ENCODE peak calls at places on chromosomes 12 and 14, in ten cellular contexts. R, B, A, K, T, I, L, V, Z and M are unnamed samples.

GRCh38 chr14:81220488-81220766 is 332 bp downstream of the GTF2A1 start:
- DNase-seq in R (no peak), B (no peak), A (no peak), K (no peak), T (no peak), I (no peak), L (no peak), V (no peak), Z (no peak), M (no peak)

GRCh38 chr12:51631591-51631990 is 40.6 kb downstream of the SCN8A start:
- DNase-seq in R (no peak), B (no peak), A (peak; percentile 53), K (peak; percentile 26), T (peak; percentile 52), I (peak; percentile 60), L (peak; percentile 76), V (no peak), Z (no peak), M (no peak)

GRCh38 chr12:111870216-111870615 is 28.2 kb downstream of the MAPKAPK5 start:
- DNase-seq in R (no peak), B (no peak), A (no peak), K (no peak), T (no peak), I (no peak), L (no peak), V (no peak), Z (no peak), M (no peak)

GRCh38 chr12:61523276-61523992 is 736.8 kb upstream of the USP15 start:
- DNase-seq in R (no peak), B (no peak), A (no peak), K (no peak), T (no peak), I (no peak), L (no peak), V (no peak), Z (no peak), M (no peak)

GRCh38 chr12:56189918-56190694 is 823 bp upstream of the SMARCC2 start:
- DNase-seq in R (peak; percentile 77), B (no peak), A (peak; percentile 94), K (peak; percentile 69), T (peak; percentile 87), I (peak; percentile 74), L (peak; percentile 87), V (peak; percentile 72), Z (peak; percentile 92), M (peak; percentile 69)

GRCh38 chr12:95624544-95624943 is 73.3 kb upstream of the USP44 start:
- DNase-seq in R (no peak), B (no peak), A (peak; percentile 37), K (no peak), T (no peak), I (no peak), L (no peak), V (no peak), Z (peak; percentile 57), M (no peak)

GRCh38 chr14:65010211-65010931 is 23.7 kb downstream of the FNTB start:
- DNase-seq in R (no peak), B (no peak), A (no peak), K (no peak), T (no peak), I (no peak), L (no peak), V (no peak), Z (no peak), M (no peak)

GRCh38 chr12:66117242-66117641 is 13.3 kb downstream of the LLPH start:
- DNase-seq in R (no peak), B (no peak), A (no peak), K (no peak), T (no peak), I (no peak), L (no peak), V (no peak), Z (no peak), M (no peak)

GRCh38 chr12:108482717-108483212 is 32.3 kb upstream of the FICD start:
- DNase-seq in R (no peak), B (no peak), A (peak; percentile 57), K (no peak), T (no peak), I (no peak), L (peak; percentile 2), V (no peak), Z (peak; percentile 26), M (no peak)

GRCh38 chr12:117119592-117120198 is 20.5 kb upstream of the TESC start:
- DNase-seq in R (peak; percentile 82), B (no peak), A (peak; percentile 72), K (no peak), T (no peak), I (no peak), L (no peak), V (no peak), Z (peak; percentile 84), M (no peak)

GRCh38 chr12:89016970-89017778 is 335.1 kb downstream of the DUSP6 start:
- DNase-seq in R (peak; percentile 38), B (no peak), A (peak; percentile 82), K (peak; percentile 77), T (peak; percentile 82), I (peak; percentile 62), L (peak; percentile 80), V (no peak), Z (peak; percentile 88), M (peak; percentile 42)

GRCh38 chr12:112458751-112459150 is 40.0 kb downstream of the PTPN11 start:
- DNase-seq in R (no peak), B (no peak), A (no peak), K (no peak), T (no peak), I (no peak), L (no peak), V (no peak), Z (no peak), M (no peak)

GRCh38 chr12:103626498-103626897 is 39.4 kb downstream of the STAB2 start:
- DNase-seq in R (peak; percentile 40), B (peak; percentile 28), A (peak; percentile 88), K (no peak), T (peak; percentile 22), I (peak; percentile 28), L (peak; percentile 44), V (no peak), Z (peak; percentile 48), M (peak; percentile 10)

GRCh38 chr12:1606021-1606622 is 11.7 kb upstream of the FBXL14 start:
- DNase-seq in R (peak; percentile 47), B (no peak), A (peak; percentile 87), K (no peak), T (peak; percentile 88), I (peak; percentile 82), L (peak; percentile 90), V (peak; percentile 60), Z (peak; percentile 61), M (no peak)

GRCh38 chr12:62766516-62766915 is 168.4 kb downstream of the PPM1H start:
- DNase-seq in R (no peak), B (no peak), A (no peak), K (no peak), T (no peak), I (no peak), L (no peak), V (no peak), Z (no peak), M (no peak)

GRCh38 chr14:70934502-70935134 is 27.4 kb downstream of the PCNX1 start:
- DNase-seq in R (no peak), B (peak; percentile 31), A (no peak), K (no peak), T (peak; percentile 71), I (peak; percentile 23), L (peak; percentile 65), V (no peak), Z (no peak), M (peak; percentile 5)

GRCh38 chr14:67429651-67430205 is 17.8 kb upstream of the PLEK2 start:
- DNase-seq in R (no peak), B (no peak), A (no peak), K (peak; percentile 55), T (no peak), I (peak; percentile 42), L (no peak), V (no peak), Z (no peak), M (no peak)

GRCh38 chr12:118034429-118035193 is 18.1 kb downstream of the RFC5 start:
- DNase-seq in R (peak; percentile 54), B (no peak), A (peak; percentile 73), K (peak; percentile 72), T (peak; percentile 76), I (no peak), L (peak; percentile 71), V (no peak), Z (peak; percentile 65), M (no peak)

DNA sequence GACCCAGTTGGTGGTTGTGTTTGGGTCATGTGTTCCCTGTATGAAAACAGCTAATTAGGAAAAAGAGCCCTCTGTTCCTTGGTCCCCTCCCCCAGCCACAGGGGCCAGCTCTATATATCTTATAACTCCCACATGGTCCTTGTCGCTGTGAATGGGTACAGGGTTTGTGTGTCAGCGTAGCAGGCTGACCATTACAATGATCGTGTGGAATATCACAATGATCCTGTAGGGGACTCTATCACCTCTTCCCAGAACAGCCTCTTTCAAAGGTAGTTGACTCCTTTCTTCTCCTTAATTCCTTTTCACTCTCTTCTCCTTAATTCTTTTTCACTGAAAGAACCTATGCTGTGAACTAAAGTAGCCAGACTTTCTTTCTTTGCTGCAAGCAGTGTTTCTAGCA is 51.6 kb upstream of the RIC8B start:
- DNase-seq in R (no peak), B (no peak), A (no peak), K (no peak), T (no peak), I (no peak), L (no peak), V (no peak), Z (peak; percentile 69), M (no peak)
- TF ChIP-seq CTCF in R (no peak), B (no peak), A (no peak), K (no peak), T (no peak), I (no peak), L (no peak), V (no peak), Z (peak; percentile 40), M (no peak)

DNA sequence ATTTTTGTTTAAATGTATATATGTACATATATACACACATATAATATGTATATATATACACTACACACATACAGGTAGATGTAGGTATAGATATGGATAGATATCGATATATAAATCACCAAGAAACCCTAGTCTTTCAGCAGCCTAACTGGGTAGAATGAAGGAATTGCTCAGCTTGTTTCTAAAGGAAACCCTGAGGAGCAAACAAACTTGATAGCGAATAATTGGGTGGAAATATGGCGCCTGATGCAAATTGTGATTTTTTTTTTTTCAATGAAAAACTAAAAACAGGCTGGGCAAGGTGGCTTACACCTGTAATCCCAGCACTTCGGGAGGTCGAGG is 254 bp upstream of the CCDC177 start:
- DNase-seq in R (no peak), B (no peak), A (no peak), K (no peak), T (no peak), I (no peak), L (no peak), V (no peak), Z (no peak), M (no peak)
- TF ChIP-seq CTCF in R (no peak), B (no peak), A (no peak), K (no peak), T (no peak), I (no peak), L (no peak), V (no peak), Z (no peak), M (no peak)

GRCh38 chr14:75002392-75003249 is at the start of gene EIF2B2:
- DNase-seq in R (peak; percentile 97), B (peak; percentile 61), A (peak; percentile 95), K (peak; percentile 89), T (peak; percentile 93), I (peak; percentile 93), L (peak; percentile 91), V (peak; percentile 97), Z (peak; percentile 99), M (peak; percentile 86)
- TF ChIP-seq CTCF in R (no peak), B (no peak), A (no peak), K (no peak), T (no peak), I (no peak), L (no peak), V (no peak), Z (no peak), M (no peak)

GRCh38 chr14:105187935-105188524 is 6.9 kb upstream of the NUDT14 start:
- DNase-seq in R (no peak), B (no peak), A (peak; percentile 53), K (no peak), T (no peak), I (no peak), L (no peak), V (no peak), Z (no peak), M (no peak)
- TF ChIP-seq CTCF in R (no peak), B (no peak), A (no peak), K (no peak), T (no peak), I (no peak), L (no peak), V (no peak), Z (peak; percentile 12), M (no peak)